ENCODE peak calls at places on chromosomes 16 and 17, in ten cellular contexts. One of them, this sample, is unnamed.

GRCh38 chr16:25841776-25842175 is 150.0 kb downstream of the HS3ST4 start:
- DNase-seq in heart left ventricle: no peak
- DNase-seq in body of pancreas: no peak
- DNase-seq in breast epithelium: no peak
- DNase-seq in HCT116: no peak
- DNase-seq in ovary: no peak
- DNase-seq in adrenal gland: no peak
- DNase-seq in A549: no peak
- DNase-seq in tibial nerve: no peak
- DNase-seq in testis: no peak
- DNase-seq in this sample: no peak

GRCh38 chr16:1812732-1813163 is 13.9 kb downstream of the HAGH start:
- DNase-seq in heart left ventricle: peak; percentile 85
- DNase-seq in body of pancreas: peak; percentile 88
- DNase-seq in breast epithelium: peak; percentile 58
- DNase-seq in HCT116: peak; percentile 47
- DNase-seq in ovary: peak; percentile 85
- DNase-seq in adrenal gland: peak; percentile 55
- DNase-seq in A549: peak; percentile 66
- DNase-seq in tibial nerve: no peak
- DNase-seq in testis: peak; percentile 74
- DNase-seq in this sample: peak; percentile 93

GRCh38 chr17:39921323-39921722 is 2.9 kb upstream of the GSDMB start:
- DNase-seq in heart left ventricle: no peak
- DNase-seq in body of pancreas: no peak
- DNase-seq in breast epithelium: no peak
- DNase-seq in HCT116: no peak
- DNase-seq in ovary: no peak
- DNase-seq in adrenal gland: no peak
- DNase-seq in A549: no peak
- DNase-seq in tibial nerve: no peak
- DNase-seq in testis: no peak
- DNase-seq in this sample: no peak

GRCh38 chr17:38687291-38687690 is 12.5 kb upstream of the EPOP start:
- DNase-seq in heart left ventricle: no peak
- DNase-seq in body of pancreas: no peak
- DNase-seq in breast epithelium: no peak
- DNase-seq in HCT116: no peak
- DNase-seq in ovary: no peak
- DNase-seq in adrenal gland: no peak
- DNase-seq in A549: no peak
- DNase-seq in tibial nerve: no peak
- DNase-seq in testis: no peak
- DNase-seq in this sample: no peak

GRCh38 chr17:41140360-41141132 is at the start of gene KRTAP4-6:
- DNase-seq in heart left ventricle: no peak
- DNase-seq in body of pancreas: no peak
- DNase-seq in breast epithelium: no peak
- DNase-seq in HCT116: no peak
- DNase-seq in ovary: no peak
- DNase-seq in adrenal gland: no peak
- DNase-seq in A549: no peak
- DNase-seq in tibial nerve: no peak
- DNase-seq in testis: no peak
- DNase-seq in this sample: no peak

GRCh38 chr16:85392756-85393673 is 220.1 kb upstream of the GSE1 start:
- DNase-seq in heart left ventricle: no peak
- DNase-seq in body of pancreas: no peak
- DNase-seq in breast epithelium: no peak
- DNase-seq in HCT116: no peak
- DNase-seq in ovary: peak; percentile 33
- DNase-seq in adrenal gland: no peak
- DNase-seq in A549: no peak
- DNase-seq in tibial nerve: no peak
- DNase-seq in testis: peak; percentile 12
- DNase-seq in this sample: no peak

GRCh38 chr16:79751785-79752184 is 151.2 kb upstream of the MAF start:
- DNase-seq in heart left ventricle: peak; percentile 52
- DNase-seq in body of pancreas: no peak
- DNase-seq in breast epithelium: peak; percentile 69
- DNase-seq in HCT116: no peak
- DNase-seq in ovary: peak; percentile 67
- DNase-seq in adrenal gland: peak; percentile 17
- DNase-seq in A549: no peak
- DNase-seq in tibial nerve: peak; percentile 52
- DNase-seq in testis: peak; percentile 72
- DNase-seq in this sample: peak; percentile 85

GRCh38 chr16:83992624-83993023 is 24.6 kb downstream of the NECAB2 start:
- DNase-seq in heart left ventricle: peak; percentile 71
- DNase-seq in body of pancreas: peak; percentile 88
- DNase-seq in breast epithelium: peak; percentile 51
- DNase-seq in HCT116: no peak
- DNase-seq in ovary: no peak
- DNase-seq in adrenal gland: peak; percentile 59
- DNase-seq in A549: no peak
- DNase-seq in tibial nerve: peak; percentile 25
- DNase-seq in testis: peak; percentile 42
- DNase-seq in this sample: no peak

GRCh38 chr17:76831316-76831715 is 36.9 kb upstream of the MGAT5B start:
- DNase-seq in heart left ventricle: no peak
- DNase-seq in body of pancreas: no peak
- DNase-seq in breast epithelium: peak; percentile 18
- DNase-seq in HCT116: no peak
- DNase-seq in ovary: no peak
- DNase-seq in adrenal gland: no peak
- DNase-seq in A549: no peak
- DNase-seq in tibial nerve: no peak
- DNase-seq in testis: no peak
- DNase-seq in this sample: no peak

GRCh38 chr17:63998721-63999679 is 849 bp downstream of the PRR29 start:
- DNase-seq in heart left ventricle: no peak
- DNase-seq in body of pancreas: no peak
- DNase-seq in breast epithelium: no peak
- DNase-seq in HCT116: no peak
- DNase-seq in ovary: no peak
- DNase-seq in adrenal gland: no peak
- DNase-seq in A549: no peak
- DNase-seq in tibial nerve: no peak
- DNase-seq in testis: no peak
- DNase-seq in this sample: no peak

GRCh38 chr17:27240086-27240801 is 53.7 kb upstream of the WSB1 start:
- DNase-seq in heart left ventricle: no peak
- DNase-seq in body of pancreas: no peak
- DNase-seq in breast epithelium: no peak
- DNase-seq in HCT116: no peak
- DNase-seq in ovary: no peak
- DNase-seq in adrenal gland: no peak
- DNase-seq in A549: no peak
- DNase-seq in tibial nerve: no peak
- DNase-seq in testis: no peak
- DNase-seq in this sample: peak; percentile 90

GRCh38 chr17:56912105-56912999 is 1.5 kb downstream of the TRIM25 start:
- DNase-seq in heart left ventricle: peak; percentile 47
- DNase-seq in body of pancreas: peak; percentile 54
- DNase-seq in breast epithelium: peak; percentile 31
- DNase-seq in HCT116: no peak
- DNase-seq in ovary: peak; percentile 57
- DNase-seq in adrenal gland: peak; percentile 58
- DNase-seq in A549: no peak
- DNase-seq in tibial nerve: peak; percentile 76
- DNase-seq in testis: peak; percentile 68
- DNase-seq in this sample: no peak

GRCh38 chr17:28547623-28548416 is 4.6 kb downstream of the UNC119 start:
- DNase-seq in heart left ventricle: peak; percentile 80
- DNase-seq in body of pancreas: peak; percentile 83
- DNase-seq in breast epithelium: peak; percentile 60
- DNase-seq in HCT116: peak; percentile 68
- DNase-seq in ovary: peak; percentile 80
- DNase-seq in adrenal gland: peak; percentile 78
- DNase-seq in A549: peak; percentile 95
- DNase-seq in tibial nerve: peak; percentile 61
- DNase-seq in testis: peak; percentile 82
- DNase-seq in this sample: no peak

GRCh38 chr16:10729649-10730048 is 14.0 kb upstream of the NUBP1 start:
- DNase-seq in heart left ventricle: no peak
- DNase-seq in body of pancreas: no peak
- DNase-seq in breast epithelium: peak; percentile 57
- DNase-seq in HCT116: peak; percentile 54
- DNase-seq in ovary: no peak
- DNase-seq in adrenal gland: peak; percentile 86
- DNase-seq in A549: peak; percentile 71
- DNase-seq in tibial nerve: no peak
- DNase-seq in testis: peak; percentile 59
- DNase-seq in this sample: peak; percentile 85

GRCh38 chr17:1515640-1516402 is 591 bp downstream of the INPP5K start:
- DNase-seq in heart left ventricle: peak; percentile 57
- DNase-seq in body of pancreas: peak; percentile 64
- DNase-seq in breast epithelium: peak; percentile 70
- DNase-seq in HCT116: peak; percentile 51
- DNase-seq in ovary: peak; percentile 64
- DNase-seq in adrenal gland: peak; percentile 64
- DNase-seq in A549: peak; percentile 91
- DNase-seq in tibial nerve: peak; percentile 73
- DNase-seq in testis: peak; percentile 82
- DNase-seq in this sample: no peak

GRCh38 chr17:64084086-64084939 is 45.6 kb downstream of the ERN1 start:
- DNase-seq in heart left ventricle: no peak
- DNase-seq in body of pancreas: peak; percentile 69
- DNase-seq in breast epithelium: no peak
- DNase-seq in HCT116: no peak
- DNase-seq in ovary: no peak
- DNase-seq in adrenal gland: no peak
- DNase-seq in A549: no peak
- DNase-seq in tibial nerve: no peak
- DNase-seq in testis: no peak
- DNase-seq in this sample: no peak

GRCh38 chr16:31187808-31188189 is 7.9 kb downstream of the FUS start:
- DNase-seq in heart left ventricle: no peak
- DNase-seq in body of pancreas: no peak
- DNase-seq in breast epithelium: no peak
- DNase-seq in HCT116: no peak
- DNase-seq in ovary: no peak
- DNase-seq in adrenal gland: no peak
- DNase-seq in A549: no peak
- DNase-seq in tibial nerve: no peak
- DNase-seq in testis: no peak
- DNase-seq in this sample: no peak
- TF ChIP-seq POLR2A in heart left ventricle: no peak
- TF ChIP-seq POLR2A in body of pancreas: no peak
- TF ChIP-seq POLR2A in breast epithelium: no peak
- TF ChIP-seq POLR2A in HCT116: no peak
- TF ChIP-seq POLR2A in ovary: no peak
- TF ChIP-seq POLR2A in adrenal gland: no peak
- TF ChIP-seq POLR2A in A549: no peak
- TF ChIP-seq POLR2A in tibial nerve: no peak
- TF ChIP-seq POLR2A in testis: no peak
- TF ChIP-seq POLR2A in this sample: no peak

GRCh38 chr17:50270430-50271172 is 3.7 kb upstream of the TMEM92 start:
- DNase-seq in heart left ventricle: peak; percentile 58
- DNase-seq in body of pancreas: no peak
- DNase-seq in breast epithelium: no peak
- DNase-seq in HCT116: no peak
- DNase-seq in ovary: peak; percentile 74
- DNase-seq in adrenal gland: no peak
- DNase-seq in A549: no peak
- DNase-seq in tibial nerve: peak; percentile 64
- DNase-seq in testis: peak; percentile 46
- DNase-seq in this sample: no peak
- TF ChIP-seq CTCF in heart left ventricle: no peak
- TF ChIP-seq CTCF in body of pancreas: no peak
- TF ChIP-seq CTCF in breast epithelium: no peak
- TF ChIP-seq CTCF in HCT116: no peak
- TF ChIP-seq CTCF in ovary: no peak
- TF ChIP-seq CTCF in adrenal gland: no peak
- TF ChIP-seq CTCF in A549: peak; percentile 3
- TF ChIP-seq CTCF in tibial nerve: no peak
- TF ChIP-seq CTCF in testis: no peak
- TF ChIP-seq CTCF in this sample: no peak

DNA sequence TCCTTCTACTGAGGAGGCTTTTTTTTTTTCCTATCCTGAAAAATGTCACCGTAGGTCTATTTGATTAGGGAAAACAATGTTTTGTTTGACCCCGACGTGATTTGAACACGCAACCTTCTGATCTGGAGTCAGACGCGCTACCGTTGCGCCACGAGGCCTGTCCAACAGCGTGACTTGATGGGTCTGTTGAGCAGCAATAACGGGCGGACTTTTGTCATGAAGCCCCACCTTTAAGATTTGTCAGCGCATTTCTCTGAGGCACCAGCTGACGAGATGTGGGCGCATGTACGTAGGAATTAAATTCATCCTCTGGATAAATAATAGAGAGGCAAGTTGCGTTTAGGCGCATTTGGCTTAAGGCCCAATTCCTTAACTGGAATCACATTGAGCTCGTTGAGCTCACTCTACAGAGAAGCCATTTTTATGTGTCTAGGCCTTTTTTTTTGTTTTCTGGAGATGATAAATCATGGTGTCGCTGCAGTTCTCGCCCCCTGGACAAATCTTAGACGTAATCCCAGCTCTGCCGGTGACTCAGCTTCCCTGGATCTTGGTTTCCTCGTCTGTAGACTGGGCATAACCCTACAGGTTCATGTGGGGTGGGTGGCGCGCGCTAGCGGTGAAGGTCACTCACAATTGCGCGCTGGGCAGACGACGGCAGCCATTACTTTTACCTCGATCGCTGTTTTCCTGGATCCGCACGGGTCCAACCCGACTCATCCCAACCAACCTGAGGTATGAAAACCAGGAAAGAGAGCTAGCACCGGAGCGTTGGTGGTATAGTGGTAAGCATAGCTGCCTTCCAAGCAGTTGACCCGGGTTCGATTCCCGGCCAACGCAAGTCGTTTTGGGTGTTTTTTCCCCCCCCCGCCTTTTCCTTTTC is 10.6 kb upstream of the AURKB start:
- DNase-seq in heart left ventricle: peak; percentile 89
- DNase-seq in body of pancreas: peak; percentile 95
- DNase-seq in breast epithelium: peak; percentile 96
- DNase-seq in HCT116: peak; percentile 88
- DNase-seq in ovary: peak; percentile 93
- DNase-seq in adrenal gland: peak; percentile 88
- DNase-seq in A549: peak; percentile 91
- DNase-seq in tibial nerve: peak; percentile 99
- DNase-seq in testis: peak; percentile 95
- DNase-seq in this sample: peak; percentile 99
- TF ChIP-seq POLR2A in heart left ventricle: no peak
- TF ChIP-seq POLR2A in body of pancreas: peak; percentile 46
- TF ChIP-seq POLR2A in breast epithelium: no peak
- TF ChIP-seq POLR2A in HCT116: no peak
- TF ChIP-seq POLR2A in ovary: peak; percentile 11
- TF ChIP-seq POLR2A in adrenal gland: peak; percentile 27
- TF ChIP-seq POLR2A in A549: peak; percentile 33
- TF ChIP-seq POLR2A in tibial nerve: no peak
- TF ChIP-seq POLR2A in testis: no peak
- TF ChIP-seq POLR2A in this sample: no peak

DNA sequence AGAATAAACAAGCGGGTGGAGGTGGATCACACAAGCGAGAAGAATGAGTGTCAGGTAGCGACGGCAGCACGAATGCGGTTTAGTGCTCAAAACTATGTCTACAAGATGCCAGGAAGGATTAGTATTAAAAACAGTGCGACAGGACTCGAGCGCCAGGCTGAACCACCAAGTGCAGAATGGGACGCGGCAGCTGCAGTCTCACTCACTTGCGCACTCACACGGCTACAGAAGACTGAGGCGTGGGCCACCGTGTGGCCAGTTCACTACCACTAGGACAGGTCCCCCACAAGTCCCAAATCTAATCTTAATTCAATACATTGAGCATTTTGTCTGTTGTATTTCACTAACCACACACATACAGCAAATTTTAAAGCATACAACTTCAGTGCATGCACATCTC is 35.7 kb upstream of the TRAP1 start:
- DNase-seq in heart left ventricle: no peak
- DNase-seq in body of pancreas: no peak
- DNase-seq in breast epithelium: no peak
- DNase-seq in HCT116: no peak
- DNase-seq in ovary: peak; percentile 20
- DNase-seq in adrenal gland: no peak
- DNase-seq in A549: no peak
- DNase-seq in tibial nerve: no peak
- DNase-seq in testis: no peak
- DNase-seq in this sample: no peak
- TF ChIP-seq CTCF in heart left ventricle: no peak
- TF ChIP-seq CTCF in body of pancreas: no peak
- TF ChIP-seq CTCF in breast epithelium: no peak
- TF ChIP-seq CTCF in HCT116: no peak
- TF ChIP-seq CTCF in ovary: no peak
- TF ChIP-seq CTCF in adrenal gland: no peak
- TF ChIP-seq CTCF in A549: no peak
- TF ChIP-seq CTCF in tibial nerve: no peak
- TF ChIP-seq CTCF in testis: no peak
- TF ChIP-seq CTCF in this sample: no peak